ENCODE peak calls at places on chromosome 9, in ten cellular contexts. One of them, this sample, is unnamed.

GRCh38 chr9:92666912-92667532 is 2.9 kb downstream of the IPPK start:
- DNase-seq in Kasumi-1: no peak
- DNase-seq in DMS53: no peak
- DNase-seq in nephron progenitor cell: no peak
- DNase-seq in GM12892: no peak
- DNase-seq in heart left ventricle: no peak
- DNase-seq in activated CD4-positive, CD25-positive, alpha-beta regulatory T cell: no peak
- DNase-seq in NCI-H69: no peak
- DNase-seq in adrenal gland: no peak
- DNase-seq in non-pigmented ciliary epithelial cell: no peak
- DNase-seq in this sample: no peak

GRCh38 chr9:20997503-20998076 is 33.9 kb downstream of the HACD4 start:
- DNase-seq in Kasumi-1: peak
- DNase-seq in DMS53: no peak
- DNase-seq in nephron progenitor cell: no peak
- DNase-seq in GM12892: no peak
- DNase-seq in heart left ventricle: no peak
- DNase-seq in activated CD4-positive, CD25-positive, alpha-beta regulatory T cell: no peak
- DNase-seq in NCI-H69: peak
- DNase-seq in adrenal gland: no peak
- DNase-seq in non-pigmented ciliary epithelial cell: no peak
- DNase-seq in this sample: peak

GRCh38 chr9:95752129-95752731 is 123.3 kb upstream of the ERCC6L2 start:
- DNase-seq in Kasumi-1: no peak
- DNase-seq in DMS53: no peak
- DNase-seq in nephron progenitor cell: peak
- DNase-seq in GM12892: no peak
- DNase-seq in heart left ventricle: no peak
- DNase-seq in activated CD4-positive, CD25-positive, alpha-beta regulatory T cell: no peak
- DNase-seq in NCI-H69: peak
- DNase-seq in adrenal gland: no peak
- DNase-seq in non-pigmented ciliary epithelial cell: no peak
- DNase-seq in this sample: no peak

GRCh38 chr9:34334337-34334824 is 5.0 kb downstream of the NUDT2 start:
- DNase-seq in Kasumi-1: no peak
- DNase-seq in DMS53: no peak
- DNase-seq in nephron progenitor cell: no peak
- DNase-seq in GM12892: no peak
- DNase-seq in heart left ventricle: no peak
- DNase-seq in activated CD4-positive, CD25-positive, alpha-beta regulatory T cell: no peak
- DNase-seq in NCI-H69: peak
- DNase-seq in adrenal gland: no peak
- DNase-seq in non-pigmented ciliary epithelial cell: no peak
- DNase-seq in this sample: no peak

GRCh38 chr9:110088099-110088498 is 119.9 kb downstream of the C9orf152 start:
- DNase-seq in Kasumi-1: no peak
- DNase-seq in DMS53: peak
- DNase-seq in nephron progenitor cell: no peak
- DNase-seq in GM12892: no peak
- DNase-seq in heart left ventricle: no peak
- DNase-seq in activated CD4-positive, CD25-positive, alpha-beta regulatory T cell: no peak
- DNase-seq in NCI-H69: peak
- DNase-seq in adrenal gland: no peak
- DNase-seq in non-pigmented ciliary epithelial cell: no peak
- DNase-seq in this sample: no peak

GRCh38 chr9:8871796-8872470 is 1072.4 kb upstream of the DMAC1 start:
- DNase-seq in Kasumi-1: no peak
- DNase-seq in DMS53: no peak
- DNase-seq in nephron progenitor cell: no peak
- DNase-seq in GM12892: no peak
- DNase-seq in heart left ventricle: no peak
- DNase-seq in activated CD4-positive, CD25-positive, alpha-beta regulatory T cell: no peak
- DNase-seq in NCI-H69: no peak
- DNase-seq in adrenal gland: no peak
- DNase-seq in non-pigmented ciliary epithelial cell: no peak
- DNase-seq in this sample: no peak

GRCh38 chr9:87381746-87382145 is 115.9 kb upstream of the DAPK1 start:
- DNase-seq in Kasumi-1: no peak
- DNase-seq in DMS53: no peak
- DNase-seq in nephron progenitor cell: no peak
- DNase-seq in GM12892: no peak
- DNase-seq in heart left ventricle: no peak
- DNase-seq in activated CD4-positive, CD25-positive, alpha-beta regulatory T cell: no peak
- DNase-seq in NCI-H69: no peak
- DNase-seq in adrenal gland: no peak
- DNase-seq in non-pigmented ciliary epithelial cell: no peak
- DNase-seq in this sample: no peak

GRCh38 chr9:131097948-131098278 is 1.6 kb downstream of the AIF1L start:
- DNase-seq in Kasumi-1: no peak
- DNase-seq in DMS53: no peak
- DNase-seq in nephron progenitor cell: no peak
- DNase-seq in GM12892: no peak
- DNase-seq in heart left ventricle: peak
- DNase-seq in activated CD4-positive, CD25-positive, alpha-beta regulatory T cell: no peak
- DNase-seq in NCI-H69: no peak
- DNase-seq in adrenal gland: no peak
- DNase-seq in non-pigmented ciliary epithelial cell: no peak
- DNase-seq in this sample: no peak

GRCh38 chr9:72534931-72535330 is 13.5 kb downstream of the TMC1 start:
- DNase-seq in Kasumi-1: no peak
- DNase-seq in DMS53: no peak
- DNase-seq in nephron progenitor cell: no peak
- DNase-seq in GM12892: no peak
- DNase-seq in heart left ventricle: no peak
- DNase-seq in activated CD4-positive, CD25-positive, alpha-beta regulatory T cell: no peak
- DNase-seq in NCI-H69: no peak
- DNase-seq in adrenal gland: no peak
- DNase-seq in non-pigmented ciliary epithelial cell: no peak
- DNase-seq in this sample: no peak

GRCh38 chr9:3980771-3981170 is 319.1 kb downstream of the GLIS3 start:
- DNase-seq in Kasumi-1: no peak
- DNase-seq in DMS53: no peak
- DNase-seq in nephron progenitor cell: peak
- DNase-seq in GM12892: no peak
- DNase-seq in heart left ventricle: peak
- DNase-seq in activated CD4-positive, CD25-positive, alpha-beta regulatory T cell: no peak
- DNase-seq in NCI-H69: peak
- DNase-seq in adrenal gland: peak
- DNase-seq in non-pigmented ciliary epithelial cell: no peak
- DNase-seq in this sample: no peak

GRCh38 chr9:16316911-16317817 is 553.3 kb downstream of the BNC2 start:
- DNase-seq in Kasumi-1: no peak
- DNase-seq in DMS53: no peak
- DNase-seq in nephron progenitor cell: no peak
- DNase-seq in GM12892: no peak
- DNase-seq in heart left ventricle: no peak
- DNase-seq in activated CD4-positive, CD25-positive, alpha-beta regulatory T cell: no peak
- DNase-seq in NCI-H69: no peak
- DNase-seq in adrenal gland: no peak
- DNase-seq in non-pigmented ciliary epithelial cell: no peak
- DNase-seq in this sample: no peak

GRCh38 chr9:100011062-100011681 is 87.6 kb downstream of the ERP44 start:
- DNase-seq in Kasumi-1: peak
- DNase-seq in DMS53: peak
- DNase-seq in nephron progenitor cell: peak
- DNase-seq in GM12892: no peak
- DNase-seq in heart left ventricle: no peak
- DNase-seq in activated CD4-positive, CD25-positive, alpha-beta regulatory T cell: peak
- DNase-seq in NCI-H69: peak
- DNase-seq in adrenal gland: no peak
- DNase-seq in non-pigmented ciliary epithelial cell: peak
- DNase-seq in this sample: peak

GRCh38 chr9:6512085-6512657 is 99.2 kb downstream of the UHRF2 start:
- DNase-seq in Kasumi-1: no peak
- DNase-seq in DMS53: no peak
- DNase-seq in nephron progenitor cell: no peak
- DNase-seq in GM12892: no peak
- DNase-seq in heart left ventricle: no peak
- DNase-seq in activated CD4-positive, CD25-positive, alpha-beta regulatory T cell: no peak
- DNase-seq in NCI-H69: no peak
- DNase-seq in adrenal gland: no peak
- DNase-seq in non-pigmented ciliary epithelial cell: no peak
- DNase-seq in this sample: no peak